ENCODE peak calls at places on chromosomes 7 and 10, in four cellular contexts. R is keratinocyte, Q is endothelial cell of umbilical vein, M is IMR-90. W is an unnamed sample. For H3K9me1, the result is how much of the 10 kb centered on the place peaks cover.

GRCh38 chr7:108203433-108204002 is 73.4 kb upstream of the LAMB4 start:
- DNase-seq in R (no peak), Q (no peak), M (no peak), W (no peak)

GRCh38 chr7:54477083-54477482 is 65.1 kb upstream of the VSTM2A start:
- DNase-seq in Q (no peak), M (no peak), R (no peak), W (no peak)

GRCh38 chr7:143390098-143390772 is 9.1 kb downstream of the ZYX start:
- DNase-seq in R (no peak), M (no peak), Q (no peak), W (no peak)

GRCh38 chr10:132011027-132011426 is 29.3 kb upstream of the BNIP3 start:
- DNase-seq in R (no peak), Q (no peak), M (no peak), W (no peak)

GRCh38 chr10:44806895-44807294 is 104.2 kb upstream of the TMEM72 start:
- DNase-seq in M (no peak), R (no peak), Q (no peak), W (no peak)

GRCh38 chr7:139543801-139544603 is 20.5 kb downstream of the CLEC2L start:
- DNase-seq in R (no peak), Q (no peak), M (no peak), W (peak)

GRCh38 chr7:20249924-20250323 is 32.7 kb upstream of the MACC1 start:
- DNase-seq in R (no peak), Q (no peak), M (no peak), W (no peak)

GRCh38 chr10:62640386-62640785 is 164.1 kb upstream of the ADO start:
- DNase-seq in M (peak), R (no peak), Q (no peak), W (no peak)

GRCh38 chr7:156735861-156736260 is 95.3 kb downstream of the RNF32 start:
- DNase-seq in R (no peak), Q (peak), M (peak), W (no peak)

GRCh38 chr7:142445019-142445686 is 187.3 kb upstream of the PRSS58 start:
- DNase-seq in Q (no peak), M (no peak), R (no peak), W (peak)

GRCh38 chr10:5666324-5667220 is at the start of gene ASB13:
- DNase-seq in Q (peak), M (peak), R (no peak), W (peak)

GRCh38 chr10:113986316-113986715 is 57.4 kb upstream of the ADRB1 start:
- DNase-seq in R (no peak), Q (no peak), M (no peak), W (no peak)

GRCh38 chr7:7612519-7612918 is 28.0 kb upstream of the UMAD1 start:
- DNase-seq in Q (no peak), M (no peak), R (no peak), W (no peak)

GRCh38 chr7:67401492-67401891 is 404.9 kb downstream of the TYW1 start:
- DNase-seq in M (no peak), R (no peak), Q (no peak), W (no peak)

GRCh38 chr7:106592282-106593027 is 68.5 kb downstream of the CCDC71L start:
- DNase-seq in Q (no peak), R (no peak), M (no peak), W (no peak)

GRCh38 chr10:97685395-97685958 is 1.6 kb downstream of the AVPI1 start:
- DNase-seq in R (peak), M (peak), Q (peak), W (peak)

DNA sequence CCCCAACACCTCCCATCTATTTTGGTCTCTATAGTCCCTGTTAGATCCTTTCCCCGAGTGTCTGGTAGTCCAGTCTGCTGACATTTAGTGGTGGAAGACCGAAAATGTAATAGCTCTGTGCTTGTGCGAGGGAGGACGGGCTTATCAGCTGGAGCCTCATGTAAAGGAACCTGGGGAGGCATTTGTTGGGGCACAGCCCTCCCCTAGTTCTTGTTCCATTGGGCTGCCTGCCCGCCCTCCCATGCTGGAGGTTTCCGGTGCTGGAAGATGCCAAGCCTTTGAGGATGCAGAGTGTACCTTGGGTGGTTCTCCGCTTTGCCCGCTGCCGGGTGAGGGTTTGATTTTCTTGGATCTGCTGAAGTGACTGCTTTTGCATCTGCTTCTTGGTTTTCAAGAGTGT is 5.4 kb downstream of the ZNF862 start:
- DNase-seq in M (no peak), Q (no peak), R (no peak), W (peak)
- H3K9me1 ChIP-seq in M (under half), Q (under half), R (under half), W (under half)

GRCh38 chr10:47282005-47282656 is 17.9 kb upstream of the GDF10 start:
- DNase-seq in R (no peak), Q (no peak), M (no peak), W (no peak)

GRCh38 chr10:47283101-47283630 is 16.8 kb upstream of the GDF10 start:
- DNase-seq in M (no peak), R (no peak), Q (no peak), W (no peak)

GRCh38 chr10:47282657-47283018 is 17.4 kb upstream of the GDF10 start:
- DNase-seq in R (no peak), M (no peak), Q (no peak), W (no peak)

GRCh38 chr10:47285381-47286115 is 14.4 kb upstream of the GDF10 start:
- DNase-seq in R (no peak), M (no peak), Q (no peak), W (no peak)

DNA sequence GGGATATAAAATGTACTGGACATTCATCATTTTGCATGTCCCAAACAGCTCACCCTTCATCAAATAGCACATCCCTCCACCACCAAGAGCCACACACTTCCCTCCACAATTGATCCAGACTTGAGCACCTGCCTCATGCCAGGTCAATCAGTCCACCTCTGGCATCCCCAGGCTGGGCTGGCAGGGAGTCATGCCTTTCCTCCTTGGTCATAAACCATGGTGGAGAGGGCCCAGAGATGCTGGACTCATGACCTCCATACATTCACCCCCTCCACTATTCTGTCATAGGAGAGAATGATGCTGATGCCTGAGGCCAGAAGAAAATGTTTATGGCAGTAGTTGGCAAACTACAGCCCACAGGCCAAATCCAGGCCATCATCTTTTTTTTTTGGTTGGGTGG is 16.1 kb upstream of the GDF10 start:
- DNase-seq in M (no peak), R (no peak), Q (no peak), W (no peak)
- H3K9me1 ChIP-seq in M (under half), R (under half), Q (under half), W (under half)

GRCh38 chr10:49621561-49621960 is 7.7 kb downstream of the CHAT start:
- DNase-seq in M (no peak), Q (no peak), R (no peak), W (no peak)

GRCh38 chr10:49618861-49619260 is 5.0 kb downstream of the CHAT start:
- DNase-seq in M (no peak), R (no peak), Q (no peak), W (no peak)

GRCh38 chr10:49620841-49621378 is 7.1 kb downstream of the CHAT start:
- DNase-seq in R (no peak), Q (no peak), M (no peak), W (no peak)

GRCh38 chr10:49619613-49620012 is 5.8 kb downstream of the CHAT start:
- DNase-seq in M (no peak), Q (no peak), R (no peak), W (no peak)

DNA sequence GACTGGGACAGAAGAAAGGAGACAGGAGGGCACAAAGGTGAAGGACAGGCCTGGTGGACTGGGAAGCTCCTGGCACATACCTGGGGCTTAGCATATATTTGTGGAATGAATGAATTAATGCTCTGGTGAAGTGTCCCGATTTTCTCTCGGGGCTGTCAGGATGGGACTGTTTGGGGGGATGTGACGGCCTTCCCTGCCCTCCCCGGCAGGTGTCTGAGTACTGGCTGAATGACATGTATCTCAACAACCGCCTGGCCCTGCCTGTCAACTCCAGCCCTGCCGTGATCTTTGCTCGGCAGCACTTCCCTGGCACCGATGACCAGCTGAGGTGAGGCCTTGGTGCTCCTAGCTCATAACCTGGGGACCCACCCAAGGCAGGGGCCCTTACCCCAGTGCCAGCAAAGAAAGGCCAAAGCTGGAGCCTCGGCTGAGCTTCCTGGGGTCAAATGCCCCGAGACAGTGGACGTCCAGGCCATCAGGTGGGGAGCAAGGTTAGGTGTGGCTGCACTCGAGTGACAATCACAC is 6.5 kb downstream of the CHAT start:
- DNase-seq in R (no peak), Q (no peak), M (no peak), W (no peak)
- H3K9me1 ChIP-seq in R (under half), Q (under half), M (under half), W (under half)

GRCh38 chr10:95375418-95375817 is 84.6 kb upstream of the PDLIM1 start:
- DNase-seq in R (no peak), Q (no peak), M (no peak), W (no peak)

GRCh38 chr10:95377950-95378349 is 87.1 kb upstream of the PDLIM1 start:
- DNase-seq in M (no peak), Q (peak), R (no peak), W (no peak)

GRCh38 chr10:95373660-95374059 is 82.9 kb upstream of the PDLIM1 start:
- DNase-seq in Q (no peak), M (no peak), R (no peak), W (no peak)

GRCh38 chr10:95374597-95375209 is 83.9 kb upstream of the PDLIM1 start:
- DNase-seq in Q (peak), M (peak), R (no peak), W (peak)
- H3K9me1 ChIP-seq in Q (under half), M (under half), R (under half), W (under half)

DNA sequence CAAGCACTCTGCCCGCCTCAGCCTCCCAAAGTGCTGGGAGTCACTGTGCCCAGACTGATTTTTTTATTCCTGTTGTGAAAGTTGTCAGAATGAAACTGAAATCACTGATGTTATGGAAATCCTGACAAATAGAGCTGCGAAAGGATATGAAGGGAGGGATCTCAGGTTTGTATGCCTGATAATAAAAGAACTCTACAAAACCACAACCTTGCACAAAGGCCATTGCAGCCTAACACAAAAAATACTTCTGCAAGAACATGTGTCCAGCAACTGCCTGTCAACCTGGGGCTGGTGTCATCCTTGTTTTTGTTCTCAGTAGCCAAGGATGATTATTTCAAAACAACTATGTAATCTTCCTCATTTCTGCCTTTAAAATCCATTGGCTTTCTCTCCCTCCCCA is 126.1 kb downstream of the NEBL start:
- DNase-seq in M (no peak), Q (no peak), R (no peak), W (no peak)
- H3K9me1 ChIP-seq in M (under half), Q (under half), R (under half), W (under half)

GRCh38 chr7:3134715-3135114 is 91.0 kb upstream of the CARD11 start:
- DNase-seq in M (no peak), R (no peak), Q (no peak), W (no peak)

DNA sequence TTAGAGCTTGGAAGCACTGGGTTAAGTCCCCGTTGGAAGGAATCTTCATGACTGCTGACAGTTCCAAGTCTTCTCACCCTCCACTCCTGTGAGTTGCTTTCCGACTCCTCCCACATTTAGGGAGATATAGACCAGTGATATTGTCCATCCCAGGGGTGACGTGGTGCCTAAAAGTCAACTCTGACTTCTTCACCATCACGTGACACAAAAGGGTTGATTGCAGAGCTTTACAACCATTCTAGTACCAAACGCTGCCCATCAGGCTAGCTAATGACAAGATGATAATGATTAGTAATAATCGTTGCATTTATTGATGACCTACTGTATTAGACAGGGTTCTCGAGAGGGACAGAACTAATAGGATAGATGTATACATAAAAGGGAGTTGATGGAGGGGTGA is 85.2 kb upstream of the CARD11 start:
- DNase-seq in R (no peak), M (no peak), Q (no peak), W (no peak)
- H3K9me1 ChIP-seq in R (under half), M (under half), Q (under half), W (under half)

W was measured in K562.